ENCODE peak calls at places on chromosomes 11 and 22, in ten cellular contexts. One of them, this sample, is unnamed.

GRCh38 chr11:128457874-128458273 is 129.5 kb downstream of the ETS1 start:
- DNase-seq in chondrocyte: no peak
- DNase-seq in type B pancreatic cell: no peak
- DNase-seq in BJ: peak
- DNase-seq in heart right ventricle: no peak
- DNase-seq in fibroblast of mammary gland: peak
- DNase-seq in IMR-90: no peak
- DNase-seq in fibroblast of lung: no peak
- DNase-seq in colonic mucosa: no peak
- DNase-seq in CD8-positive, alpha-beta T cell: no peak
- DNase-seq in this sample: no peak

GRCh38 chr11:30471244-30471643 is 114.9 kb downstream of the MPPED2 start:
- DNase-seq in CD8-positive, alpha-beta T cell: no peak
- DNase-seq in colonic mucosa: no peak
- DNase-seq in type B pancreatic cell: no peak
- DNase-seq in chondrocyte: no peak
- DNase-seq in fibroblast of mammary gland: no peak
- DNase-seq in fibroblast of lung: no peak
- DNase-seq in heart right ventricle: no peak
- DNase-seq in BJ: no peak
- DNase-seq in IMR-90: no peak
- DNase-seq in this sample: no peak

GRCh38 chr11:31106963-31107576 is 262.5 kb downstream of the DCDC1 start:
- DNase-seq in CD8-positive, alpha-beta T cell: peak
- DNase-seq in colonic mucosa: peak
- DNase-seq in chondrocyte: no peak
- DNase-seq in IMR-90: peak
- DNase-seq in BJ: no peak
- DNase-seq in fibroblast of mammary gland: peak
- DNase-seq in fibroblast of lung: peak
- DNase-seq in type B pancreatic cell: no peak
- DNase-seq in heart right ventricle: peak
- DNase-seq in this sample: no peak

GRCh38 chr22:28207281-28208030 is 288.4 kb upstream of the PITPNB start:
- DNase-seq in IMR-90: peak
- DNase-seq in chondrocyte: no peak
- DNase-seq in fibroblast of mammary gland: peak
- DNase-seq in fibroblast of lung: peak
- DNase-seq in BJ: peak
- DNase-seq in CD8-positive, alpha-beta T cell: no peak
- DNase-seq in colonic mucosa: no peak
- DNase-seq in heart right ventricle: no peak
- DNase-seq in type B pancreatic cell: no peak
- DNase-seq in this sample: no peak

GRCh38 chr11:61507962-61508824 is at the start of gene LRRC10B:
- DNase-seq in fibroblast of mammary gland: no peak
- DNase-seq in heart right ventricle: no peak
- DNase-seq in BJ: no peak
- DNase-seq in type B pancreatic cell: peak
- DNase-seq in IMR-90: no peak
- DNase-seq in CD8-positive, alpha-beta T cell: peak
- DNase-seq in fibroblast of lung: no peak
- DNase-seq in chondrocyte: peak
- DNase-seq in colonic mucosa: peak
- DNase-seq in this sample: no peak

GRCh38 chr22:30004689-30005088 is 75.6 kb upstream of the HORMAD2 start:
- DNase-seq in IMR-90: no peak
- DNase-seq in CD8-positive, alpha-beta T cell: no peak
- DNase-seq in heart right ventricle: no peak
- DNase-seq in type B pancreatic cell: no peak
- DNase-seq in colonic mucosa: no peak
- DNase-seq in chondrocyte: no peak
- DNase-seq in fibroblast of mammary gland: no peak
- DNase-seq in BJ: no peak
- DNase-seq in fibroblast of lung: peak
- DNase-seq in this sample: no peak

GRCh38 chr11:134067486-134067885 is 1.4 kb upstream of the JAM3 start:
- DNase-seq in IMR-90: no peak
- DNase-seq in colonic mucosa: no peak
- DNase-seq in chondrocyte: no peak
- DNase-seq in CD8-positive, alpha-beta T cell: no peak
- DNase-seq in fibroblast of mammary gland: no peak
- DNase-seq in BJ: no peak
- DNase-seq in fibroblast of lung: no peak
- DNase-seq in heart right ventricle: no peak
- DNase-seq in type B pancreatic cell: no peak
- DNase-seq in this sample: no peak

GRCh38 chr22:40714514-40714966 is 35.3 kb downstream of the MCHR1 start:
- DNase-seq in colonic mucosa: no peak
- DNase-seq in BJ: no peak
- DNase-seq in heart right ventricle: no peak
- DNase-seq in fibroblast of lung: peak
- DNase-seq in fibroblast of mammary gland: peak
- DNase-seq in IMR-90: peak
- DNase-seq in CD8-positive, alpha-beta T cell: no peak
- DNase-seq in chondrocyte: no peak
- DNase-seq in type B pancreatic cell: no peak
- DNase-seq in this sample: no peak

GRCh38 chr22:20108757-20109230 is 7.1 kb upstream of the RANBP1 start:
- DNase-seq in heart right ventricle: peak
- DNase-seq in fibroblast of mammary gland: no peak
- DNase-seq in fibroblast of lung: no peak
- DNase-seq in chondrocyte: peak
- DNase-seq in colonic mucosa: no peak
- DNase-seq in type B pancreatic cell: no peak
- DNase-seq in IMR-90: no peak
- DNase-seq in CD8-positive, alpha-beta T cell: no peak
- DNase-seq in BJ: no peak
- DNase-seq in this sample: no peak

GRCh38 chr22:29183971-29184595 is 21.6 kb upstream of the EMID1 start:
- DNase-seq in BJ: no peak
- DNase-seq in chondrocyte: peak
- DNase-seq in fibroblast of lung: no peak
- DNase-seq in heart right ventricle: no peak
- DNase-seq in type B pancreatic cell: no peak
- DNase-seq in CD8-positive, alpha-beta T cell: no peak
- DNase-seq in fibroblast of mammary gland: no peak
- DNase-seq in IMR-90: no peak
- DNase-seq in colonic mucosa: no peak
- DNase-seq in this sample: no peak

GRCh38 chr11:37988031-37988430 is 1390.0 kb upstream of the RAG2 start:
- DNase-seq in type B pancreatic cell: no peak
- DNase-seq in fibroblast of lung: peak
- DNase-seq in chondrocyte: no peak
- DNase-seq in IMR-90: peak
- DNase-seq in fibroblast of mammary gland: no peak
- DNase-seq in heart right ventricle: no peak
- DNase-seq in colonic mucosa: no peak
- DNase-seq in BJ: peak
- DNase-seq in CD8-positive, alpha-beta T cell: no peak
- DNase-seq in this sample: peak

GRCh38 chr11:115884800-115885445 is 380.7 kb upstream of the CADM1 start:
- DNase-seq in fibroblast of lung: no peak
- DNase-seq in chondrocyte: no peak
- DNase-seq in CD8-positive, alpha-beta T cell: no peak
- DNase-seq in heart right ventricle: no peak
- DNase-seq in colonic mucosa: no peak
- DNase-seq in fibroblast of mammary gland: no peak
- DNase-seq in type B pancreatic cell: no peak
- DNase-seq in BJ: no peak
- DNase-seq in IMR-90: no peak
- DNase-seq in this sample: no peak

GRCh38 chr11:64526795-64527194 is 64.2 kb upstream of the SLC22A12 start:
- DNase-seq in IMR-90: no peak
- DNase-seq in fibroblast of lung: no peak
- DNase-seq in CD8-positive, alpha-beta T cell: no peak
- DNase-seq in chondrocyte: no peak
- DNase-seq in fibroblast of mammary gland: no peak
- DNase-seq in type B pancreatic cell: no peak
- DNase-seq in colonic mucosa: no peak
- DNase-seq in BJ: no peak
- DNase-seq in heart right ventricle: no peak
- DNase-seq in this sample: no peak

GRCh38 chr11:115226556-115226955 is 277.7 kb downstream of the CADM1 start:
- DNase-seq in fibroblast of lung: peak
- DNase-seq in chondrocyte: peak
- DNase-seq in CD8-positive, alpha-beta T cell: no peak
- DNase-seq in heart right ventricle: no peak
- DNase-seq in colonic mucosa: no peak
- DNase-seq in fibroblast of mammary gland: no peak
- DNase-seq in IMR-90: peak
- DNase-seq in type B pancreatic cell: no peak
- DNase-seq in BJ: peak
- DNase-seq in this sample: no peak

GRCh38 chr22:24414523-24414922 is 12.9 kb upstream of the ADORA2A start:
- DNase-seq in type B pancreatic cell: no peak
- DNase-seq in CD8-positive, alpha-beta T cell: no peak
- DNase-seq in colonic mucosa: no peak
- DNase-seq in heart right ventricle: no peak
- DNase-seq in IMR-90: no peak
- DNase-seq in fibroblast of lung: no peak
- DNase-seq in fibroblast of mammary gland: no peak
- DNase-seq in chondrocyte: no peak
- DNase-seq in BJ: no peak
- DNase-seq in this sample: no peak

GRCh38 chr11:110251837-110252236 is 44.6 kb downstream of the RDX start:
- DNase-seq in fibroblast of mammary gland: peak
- DNase-seq in heart right ventricle: no peak
- DNase-seq in CD8-positive, alpha-beta T cell: no peak
- DNase-seq in BJ: no peak
- DNase-seq in chondrocyte: no peak
- DNase-seq in IMR-90: peak
- DNase-seq in fibroblast of lung: peak
- DNase-seq in type B pancreatic cell: no peak
- DNase-seq in colonic mucosa: no peak
- DNase-seq in this sample: peak

GRCh38 chr11:56624661-56625110 is 10.0 kb upstream of the OR5M1 start:
- DNase-seq in BJ: no peak
- DNase-seq in fibroblast of lung: peak
- DNase-seq in chondrocyte: no peak
- DNase-seq in fibroblast of mammary gland: peak
- DNase-seq in type B pancreatic cell: no peak
- DNase-seq in IMR-90: peak
- DNase-seq in heart right ventricle: no peak
- DNase-seq in colonic mucosa: peak
- DNase-seq in CD8-positive, alpha-beta T cell: no peak
- DNase-seq in this sample: no peak
- TF ChIP-seq CTCF in BJ: no peak
- TF ChIP-seq CTCF in fibroblast of lung: no peak
- TF ChIP-seq CTCF in chondrocyte: peak
- TF ChIP-seq CTCF in fibroblast of mammary gland: peak
- TF ChIP-seq CTCF in type B pancreatic cell: peak
- TF ChIP-seq CTCF in IMR-90: peak
- TF ChIP-seq CTCF in heart right ventricle: no peak
- TF ChIP-seq CTCF in colonic mucosa: peak
- TF ChIP-seq CTCF in CD8-positive, alpha-beta T cell: no peak
- TF ChIP-seq CTCF in this sample: peak

GRCh38 chr11:126450806-126451205 is 95.3 kb downstream of the ST3GAL4 start:
- DNase-seq in type B pancreatic cell: no peak
- DNase-seq in CD8-positive, alpha-beta T cell: no peak
- DNase-seq in fibroblast of mammary gland: no peak
- DNase-seq in fibroblast of lung: no peak
- DNase-seq in BJ: no peak
- DNase-seq in colonic mucosa: no peak
- DNase-seq in heart right ventricle: no peak
- DNase-seq in IMR-90: no peak
- DNase-seq in chondrocyte: no peak
- DNase-seq in this sample: no peak
- TF ChIP-seq CTCF in type B pancreatic cell: no peak
- TF ChIP-seq CTCF in CD8-positive, alpha-beta T cell: no peak
- TF ChIP-seq CTCF in fibroblast of mammary gland: no peak
- TF ChIP-seq CTCF in fibroblast of lung: no peak
- TF ChIP-seq CTCF in BJ: no peak
- TF ChIP-seq CTCF in colonic mucosa: no peak
- TF ChIP-seq CTCF in heart right ventricle: no peak
- TF ChIP-seq CTCF in IMR-90: no peak
- TF ChIP-seq CTCF in chondrocyte: no peak
- TF ChIP-seq CTCF in this sample: no peak

GRCh38 chr11:120752668-120753067 is 241.1 kb downstream of the GRIK4 start:
- DNase-seq in chondrocyte: no peak
- DNase-seq in fibroblast of lung: no peak
- DNase-seq in type B pancreatic cell: no peak
- DNase-seq in BJ: no peak
- DNase-seq in heart right ventricle: no peak
- DNase-seq in IMR-90: no peak
- DNase-seq in colonic mucosa: no peak
- DNase-seq in fibroblast of mammary gland: no peak
- DNase-seq in CD8-positive, alpha-beta T cell: no peak
- DNase-seq in this sample: no peak

GRCh38 chr11:120751550-120751949 is 240.0 kb downstream of the GRIK4 start:
- DNase-seq in fibroblast of lung: no peak
- DNase-seq in type B pancreatic cell: no peak
- DNase-seq in chondrocyte: no peak
- DNase-seq in fibroblast of mammary gland: no peak
- DNase-seq in CD8-positive, alpha-beta T cell: no peak
- DNase-seq in BJ: no peak
- DNase-seq in colonic mucosa: no peak
- DNase-seq in IMR-90: no peak
- DNase-seq in heart right ventricle: no peak
- DNase-seq in this sample: no peak

GRCh38 chr11:120759046-120759445 is 247.5 kb downstream of the GRIK4 start:
- DNase-seq in chondrocyte: no peak
- DNase-seq in fibroblast of lung: no peak
- DNase-seq in colonic mucosa: no peak
- DNase-seq in fibroblast of mammary gland: no peak
- DNase-seq in BJ: no peak
- DNase-seq in CD8-positive, alpha-beta T cell: no peak
- DNase-seq in type B pancreatic cell: no peak
- DNase-seq in heart right ventricle: no peak
- DNase-seq in IMR-90: no peak
- DNase-seq in this sample: no peak

GRCh38 chr11:120756931-120757330 is 245.4 kb downstream of the GRIK4 start:
- DNase-seq in CD8-positive, alpha-beta T cell: no peak
- DNase-seq in BJ: no peak
- DNase-seq in fibroblast of lung: no peak
- DNase-seq in colonic mucosa: no peak
- DNase-seq in IMR-90: no peak
- DNase-seq in chondrocyte: no peak
- DNase-seq in type B pancreatic cell: no peak
- DNase-seq in fibroblast of mammary gland: no peak
- DNase-seq in heart right ventricle: no peak
- DNase-seq in this sample: no peak
- TF ChIP-seq CTCF in CD8-positive, alpha-beta T cell: no peak
- TF ChIP-seq CTCF in BJ: no peak
- TF ChIP-seq CTCF in fibroblast of lung: no peak
- TF ChIP-seq CTCF in colonic mucosa: no peak
- TF ChIP-seq CTCF in IMR-90: no peak
- TF ChIP-seq CTCF in chondrocyte: no peak
- TF ChIP-seq CTCF in type B pancreatic cell: no peak
- TF ChIP-seq CTCF in fibroblast of mammary gland: no peak
- TF ChIP-seq CTCF in heart right ventricle: no peak
- TF ChIP-seq CTCF in this sample: no peak

DNA sequence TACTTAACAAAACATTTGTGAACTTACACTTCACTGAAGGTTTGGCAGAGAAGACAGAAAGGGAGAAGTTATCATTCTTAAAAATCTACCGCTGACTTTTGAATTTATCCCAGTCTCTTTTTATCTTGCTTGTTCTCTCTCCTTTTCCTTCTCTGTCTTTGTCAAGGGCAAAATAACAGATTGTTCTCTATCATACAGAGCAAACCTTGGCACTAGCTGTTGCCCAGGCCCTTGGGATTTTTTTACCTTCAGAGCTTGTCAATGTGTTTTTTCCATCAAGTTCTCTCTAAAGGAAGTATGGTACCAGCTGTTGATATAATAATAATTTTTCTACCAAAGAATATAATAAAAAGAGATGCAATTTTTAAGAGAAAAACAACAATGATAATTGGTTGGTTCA is 67.2 kb downstream of the PPME1 start:
- DNase-seq in heart right ventricle: no peak
- DNase-seq in CD8-positive, alpha-beta T cell: no peak
- DNase-seq in BJ: no peak
- DNase-seq in IMR-90: no peak
- DNase-seq in fibroblast of lung: no peak
- DNase-seq in colonic mucosa: no peak
- DNase-seq in chondrocyte: no peak
- DNase-seq in fibroblast of mammary gland: no peak
- DNase-seq in type B pancreatic cell: no peak
- DNase-seq in this sample: no peak
- TF ChIP-seq CTCF in heart right ventricle: no peak
- TF ChIP-seq CTCF in CD8-positive, alpha-beta T cell: no peak
- TF ChIP-seq CTCF in BJ: no peak
- TF ChIP-seq CTCF in IMR-90: no peak
- TF ChIP-seq CTCF in fibroblast of lung: no peak
- TF ChIP-seq CTCF in colonic mucosa: no peak
- TF ChIP-seq CTCF in chondrocyte: no peak
- TF ChIP-seq CTCF in fibroblast of mammary gland: no peak
- TF ChIP-seq CTCF in type B pancreatic cell: no peak
- TF ChIP-seq CTCF in this sample: no peak

This sample was measured in AG09319.